ENCODE peak calls at places on chromosomes 11 and 22, in nine cellular contexts. U is mesenchymal stem cell; X is CD8-positive, alpha-beta memory T cell; O is pancreas; V is naive thymus-derived CD4-positive, alpha-beta T cell; L is IMR-90; Q is adrenal gland; J is A549; I is GM23338. G is an unnamed sample.

GRCh38 chr11:62656801-62657429 is 3.8 kb upstream of the INTS5 start:
- DNase-seq in U (no peak), X (no peak), O (no peak), V (no peak), L (no peak), Q (no peak), J (no peak), I (no peak), G (no peak)

GRCh38 chr11:47071871-47072270 is 104.8 kb downstream of the ARFGAP2 start:
- DNase-seq in U (peak; percentile 47), X (no peak), O (no peak), V (no peak), L (no peak), Q (no peak), J (no peak), I (peak; percentile 34), G (no peak)

GRCh38 chr11:72844356-72844755 is 30.1 kb downstream of the ATG16L2 start:
- DNase-seq in U (peak; percentile 91), X (no peak), O (no peak), V (no peak), L (peak; percentile 89), Q (no peak), J (no peak), I (no peak), G (no peak)

GRCh38 chr11:104774578-104774977 is 123.7 kb downstream of the CASP12 start:
- DNase-seq in U (no peak), X (no peak), O (no peak), V (no peak), L (no peak), Q (no peak), J (no peak), I (no peak), G (no peak)

GRCh38 chr22:44249376-44250147 is 63.2 kb downstream of the SHISAL1 start:
- DNase-seq in U (no peak), X (no peak), O (no peak), V (no peak), L (no peak), Q (no peak), J (no peak), I (no peak), G (no peak)

GRCh38 chr22:20080776-20081654 is 974 bp downstream of the DGCR8 start:
- DNase-seq in U (peak; percentile 83), X (no peak), O (no peak), V (no peak), L (peak; percentile 67), Q (peak; percentile 47), J (peak; percentile 5), I (peak; percentile 69), G (no peak)

GRCh38 chr11:6604081-6604626 is 580 bp downstream of the ILK start:
- DNase-seq in U (peak; percentile 88), X (peak; percentile 51), O (peak; percentile 50), V (peak; percentile 65), L (peak; percentile 70), Q (peak; percentile 56), J (peak; percentile 47), I (peak; percentile 59), G (no peak)

GRCh38 chr11:116224154-116224888 is 548.5 kb downstream of the BUD13 start:
- DNase-seq in U (peak; percentile 33), X (no peak), O (no peak), V (no peak), L (peak; percentile 22), Q (peak; percentile 68), J (peak; percentile 42), I (peak; percentile 80), G (no peak)

DNA sequence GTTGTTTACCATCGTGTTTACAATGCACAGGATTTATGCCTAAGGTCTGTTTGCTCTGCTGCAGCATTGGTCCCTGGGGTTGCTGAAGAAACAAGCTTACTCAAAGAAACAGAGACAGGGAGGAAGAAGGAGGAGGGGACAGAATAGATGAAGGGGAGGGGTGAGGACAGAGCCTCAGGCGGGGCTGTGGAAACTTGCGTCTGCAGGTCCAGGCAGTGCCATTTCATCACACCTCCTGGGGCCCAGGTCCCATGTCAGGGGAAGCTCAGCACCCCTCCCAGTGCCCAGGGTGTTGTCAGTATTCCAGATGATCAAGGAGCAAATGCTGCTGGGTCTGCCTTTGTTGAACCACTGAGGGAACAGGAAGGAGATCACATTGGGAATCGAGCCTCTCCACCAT is 1406.8 kb downstream of the TBC1D22A start:
- DNase-seq in U (no peak), X (no peak), O (no peak), V (no peak), L (no peak), Q (no peak), J (no peak), I (no peak), G (no peak)
- H3K27ac ChIP-seq in U (no peak overlapping the region), X (no peak overlapping the region), O (no peak overlapping the region), V (no peak overlapping the region), L (no peak overlapping the region), Q (no peak overlapping the region), J (no peak overlapping the region), I (no peak overlapping the region), G (no peak overlapping the region)

GRCh38 chr11:66546368-66546965 is at the start of gene ACTN3:
- DNase-seq in U (no peak), X (no peak), O (no peak), V (no peak), L (no peak), Q (peak; percentile 47), J (no peak), I (peak; percentile 88), G (no peak)

GRCh38 chr11:66542362-66542761 is 3.5 kb downstream of the ZDHHC24 start:
- DNase-seq in U (no peak), X (no peak), O (no peak), V (no peak), L (peak; percentile 34), Q (no peak), J (no peak), I (no peak), G (no peak)

GRCh38 chr11:66541892-66542291 is 4.0 kb downstream of the ZDHHC24 start:
- DNase-seq in U (no peak), X (no peak), O (no peak), V (no peak), L (no peak), Q (no peak), J (no peak), I (no peak), G (no peak)

GRCh38 chr11:66545701-66546367 is at the start of gene ZDHHC24:
- DNase-seq in U (peak; percentile 98), X (peak; percentile 82), O (peak; percentile 97), V (peak; percentile 70), L (peak; percentile 95), Q (peak; percentile 98), J (peak; percentile 97), I (peak; percentile 97), G (peak; percentile 81)

DNA sequence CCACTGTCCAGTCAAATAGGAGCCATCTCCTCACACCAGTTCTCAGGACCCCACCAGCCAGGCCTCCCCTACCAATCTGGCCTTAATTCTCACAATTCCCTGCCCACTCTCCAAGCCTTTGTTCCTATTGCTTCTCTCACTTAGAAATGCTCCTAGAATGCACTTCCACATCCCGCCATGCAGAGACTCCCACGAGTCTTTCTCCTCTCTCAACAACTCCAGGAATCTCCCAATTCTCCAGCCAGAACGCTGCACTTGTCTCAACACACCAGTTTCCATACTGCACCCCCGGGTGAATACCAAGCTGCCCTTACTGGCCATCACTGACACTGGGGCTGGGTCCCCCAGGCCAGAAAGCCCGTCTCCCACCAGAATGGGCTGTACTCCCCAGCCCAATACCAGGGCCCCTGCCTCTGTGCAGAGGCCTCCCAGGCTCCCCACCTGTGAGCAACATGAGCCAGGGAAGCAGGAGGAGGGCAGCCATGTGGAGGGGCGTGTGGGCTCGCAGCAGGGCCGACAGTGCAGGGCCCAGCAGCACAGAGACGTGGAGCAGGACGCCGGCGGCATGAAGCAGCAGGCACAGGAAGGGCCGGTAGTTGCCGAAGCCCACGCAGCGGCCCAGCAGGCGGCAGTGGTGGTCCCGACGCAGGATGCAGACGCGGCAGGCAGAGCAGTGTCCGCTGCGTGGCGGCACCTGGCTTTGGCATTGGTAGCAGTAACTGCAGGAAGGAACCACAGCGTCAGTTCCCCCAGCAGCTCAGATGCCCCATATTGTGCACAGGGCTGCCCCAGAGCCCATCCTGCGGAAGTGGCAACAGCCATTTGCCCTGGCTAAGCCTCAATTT is 2.4 kb downstream of the ZDHHC24 start:
- DNase-seq in U (peak; percentile 69), X (peak; percentile 79), O (no peak), V (peak; percentile 54), L (peak; percentile 57), Q (peak; percentile 43), J (no peak), I (peak; percentile 80), G (no peak)
- H3K27ac ChIP-seq in U (no peak overlapping the region), X (peak overlapping the region; percentile 66), O (no peak overlapping the region), V (peak overlapping the region; percentile 62), L (no peak overlapping the region), Q (peak overlapping the region; percentile 35), J (no peak overlapping the region), I (no peak overlapping the region), G (peak overlapping the region; percentile 42)

DNA sequence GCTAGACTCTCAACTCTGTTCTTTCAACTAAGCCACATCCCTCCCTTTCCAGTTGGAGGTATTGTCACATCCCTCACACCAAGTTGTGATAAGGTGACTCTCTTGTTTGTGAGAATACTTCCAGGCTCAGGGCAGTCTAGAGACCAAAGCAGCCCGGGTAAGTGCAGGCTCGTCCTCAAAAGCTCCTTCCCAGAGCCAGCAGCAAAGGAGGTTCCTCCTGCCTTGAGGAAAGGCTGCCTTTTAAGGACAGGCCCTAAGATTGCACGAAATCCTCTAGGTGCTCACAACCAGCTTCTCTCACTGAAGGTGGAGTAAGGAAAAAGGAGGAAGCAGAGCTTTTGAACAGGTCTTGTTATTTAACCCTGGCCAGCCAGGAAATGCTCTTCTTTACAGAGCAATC is 53.4 kb downstream of the SMCO4 start:
- DNase-seq in U (no peak), X (no peak), O (no peak), V (no peak), L (no peak), Q (no peak), J (no peak), I (no peak), G (no peak)
- H3K27ac ChIP-seq in U (no peak overlapping the region), X (no peak overlapping the region), O (no peak overlapping the region), V (no peak overlapping the region), L (no peak overlapping the region), Q (no peak overlapping the region), J (no peak overlapping the region), I (peak overlapping the region; percentile 83), G (no peak overlapping the region)

GRCh38 chr11:9396752-9397151 is 12.3 kb downstream of the IPO7 start:
- DNase-seq in U (no peak), X (no peak), O (no peak), V (no peak), L (no peak), Q (no peak), J (no peak), I (no peak), G (no peak)

GRCh38 chr11:9396310-9396709 is 11.9 kb downstream of the IPO7 start:
- DNase-seq in U (no peak), X (no peak), O (no peak), V (no peak), L (no peak), Q (no peak), J (no peak), I (no peak), G (no peak)

GRCh38 chr11:9399466-9399865 is 15.0 kb downstream of the IPO7 start:
- DNase-seq in U (no peak), X (no peak), O (no peak), V (no peak), L (peak; percentile 63), Q (no peak), J (no peak), I (no peak), G (no peak)

DNA sequence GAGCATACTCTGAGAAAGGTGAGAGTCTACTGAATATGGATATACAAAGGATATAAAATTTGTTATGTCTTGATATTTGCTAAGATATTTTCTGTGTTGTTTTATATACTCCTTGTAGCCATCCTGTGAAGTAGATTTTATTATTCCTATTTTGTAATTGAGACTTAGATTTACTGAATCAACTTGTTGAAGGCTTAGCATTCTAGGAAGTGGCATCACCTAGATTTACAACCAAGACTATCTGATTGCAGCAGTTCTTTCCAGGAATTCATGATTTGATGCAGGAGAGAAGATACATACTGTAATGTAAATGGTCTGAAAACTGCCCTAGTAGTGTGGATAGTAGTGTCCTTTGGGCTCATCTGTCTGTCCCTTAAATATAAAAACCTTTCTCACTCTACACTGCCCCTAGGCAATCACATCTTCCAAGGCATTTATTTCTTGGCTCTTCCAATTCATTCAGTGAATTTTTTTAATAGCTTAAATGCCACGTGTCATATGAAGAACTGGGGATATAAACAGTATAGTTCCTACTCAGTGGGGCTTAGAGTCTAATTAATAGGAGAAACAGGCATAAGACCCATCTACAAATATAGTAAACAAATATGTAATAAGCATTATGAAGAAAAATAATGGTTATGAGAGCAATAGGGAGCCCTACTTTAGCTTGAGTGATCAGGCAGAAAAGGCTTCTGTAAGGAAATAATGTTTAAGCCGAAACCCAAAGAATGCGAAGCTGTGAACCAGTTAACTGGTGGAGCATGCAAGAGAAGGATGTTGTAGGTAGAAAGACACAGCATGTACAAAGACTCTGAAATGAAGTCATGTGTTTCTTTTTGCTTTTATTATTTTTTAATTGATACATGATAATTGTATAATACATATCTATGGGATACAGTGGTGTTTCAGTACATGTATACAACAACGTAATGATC is 13.6 kb downstream of the IPO7 start:
- DNase-seq in U (no peak), X (no peak), O (no peak), V (no peak), L (no peak), Q (no peak), J (no peak), I (no peak), G (no peak)
- H3K27ac ChIP-seq in U (peak overlapping the region; percentile 69), X (no peak overlapping the region), O (no peak overlapping the region), V (no peak overlapping the region), L (no peak overlapping the region), Q (no peak overlapping the region), J (no peak overlapping the region), I (peak overlapping the region; percentile 62), G (no peak overlapping the region)

G was measured in esophagus squamous epithelium.